ENCODE peak calls at places on chromosome 5, in ten cellular contexts. N, I, R, D, Q, W, X, S, Y and H are unnamed samples.

GRCh38 chr5:134125195-134126015 is 10.9 kb downstream of the TCF7 start:
- DNase-seq in W (peak), D (peak), S (peak), Y (peak), X (no peak), N (no peak), R (no peak), Q (no peak), I (peak), H (peak)

GRCh38 chr5:163585206-163585605 is 79.8 kb downstream of the MAT2B start:
- DNase-seq in R (no peak), Y (peak), D (no peak), Q (no peak), S (peak), N (no peak), X (no peak), W (peak), I (no peak), H (peak)

GRCh38 chr5:122933926-122934325 is 88.5 kb downstream of the SNX24 start:
- DNase-seq in D (no peak), N (no peak), Y (peak), W (no peak), X (no peak), S (no peak), I (no peak), R (no peak), Q (no peak), H (no peak)

GRCh38 chr5:55052383-55052931 is 28.4 kb downstream of the GZMK start:
- DNase-seq in S (no peak), R (no peak), I (peak), Q (no peak), N (no peak), W (peak), Y (peak), D (no peak), X (no peak), H (no peak)

GRCh38 chr5:132896685-132897084 is 23.2 kb downstream of the LEAP2 start:
- DNase-seq in W (no peak), S (no peak), R (no peak), I (no peak), Q (no peak), X (no peak), N (no peak), Y (no peak), D (no peak), H (no peak)

GRCh38 chr5:74035521-74035937 is 409.5 kb downstream of the ARHGEF28 start:
- DNase-seq in Y (peak), Q (no peak), I (peak), N (no peak), X (peak), W (peak), S (peak), D (no peak), R (peak), H (peak)

GRCh38 chr5:167166696-167167095 is 1124.7 kb upstream of the WWC1 start:
- DNase-seq in D (no peak), S (no peak), Q (no peak), N (no peak), X (no peak), Y (no peak), I (no peak), W (no peak), R (no peak), H (no peak)

GRCh38 chr5:31537856-31538255 is 5.8 kb downstream of the C5orf22 start:
- DNase-seq in D (no peak), N (no peak), Y (peak), S (peak), R (no peak), W (peak), I (no peak), X (no peak), Q (no peak), H (no peak)

GRCh38 chr5:27708579-27708978 is 670.2 kb upstream of the CDH9 start:
- DNase-seq in Q (no peak), I (peak), W (peak), S (no peak), X (no peak), R (no peak), D (no peak), Y (peak), N (no peak), H (no peak)

GRCh38 chr5:103098993-103099392 is 20.9 kb downstream of the GIN1 start:
- DNase-seq in R (no peak), Q (no peak), S (no peak), I (no peak), W (no peak), X (no peak), N (no peak), D (no peak), Y (peak), H (no peak)

GRCh38 chr5:71533614-71534013 is 53.5 kb upstream of the MCCC2 start:
- DNase-seq in Y (peak), R (no peak), W (peak), I (no peak), N (no peak), S (peak), X (no peak), D (no peak), Q (no peak), H (no peak)

GRCh38 chr5:142053434-142054253 is 40.8 kb upstream of the GNPDA1 start:
- DNase-seq in W (peak), Y (peak), Q (no peak), X (no peak), N (no peak), I (no peak), S (peak), D (no peak), R (no peak), H (no peak)

GRCh38 chr5:176364765-176365662 is at the start of gene ARL10:
- DNase-seq in Q (no peak), N (no peak), D (peak), I (peak), R (peak), Y (peak), W (peak), X (peak), S (no peak), H (no peak)

GRCh38 chr5:99543841-99544240 is 615.0 kb upstream of the CHD1 start:
- DNase-seq in Y (peak), R (no peak), S (no peak), X (no peak), W (peak), D (no peak), N (no peak), Q (no peak), I (no peak), H (peak)

GRCh38 chr5:137575847-137576246 is 76.7 kb upstream of the SPOCK1 start:
- DNase-seq in D (no peak), Y (no peak), W (peak), N (no peak), X (no peak), I (peak), R (no peak), S (peak), Q (no peak), H (no peak)

GRCh38 chr5:107519900-107520354 is 150.8 kb downstream of the EFNA5 start:
- DNase-seq in X (no peak), N (no peak), Y (no peak), S (no peak), R (no peak), D (no peak), W (peak), Q (no peak), I (peak), H (no peak)

GRCh38 chr5:31531543-31531887 is 378 bp downstream of the DROSHA start:
- DNase-seq in Q (peak), S (peak), I (peak), R (no peak), Y (peak), N (no peak), X (peak), D (no peak), W (peak), H (no peak)

GRCh38 chr5:157827429-157827828 is 31.5 kb downstream of the CLINT1 start:
- DNase-seq in R (no peak), W (peak), Y (peak), I (no peak), X (no peak), S (no peak), D (no peak), Q (no peak), N (no peak), H (peak)

GRCh38 chr5:89546658-89547057 is 663.7 kb upstream of the MEF2C start:
- DNase-seq in X (no peak), Q (no peak), R (no peak), D (no peak), S (no peak), N (no peak), I (no peak), Y (no peak), W (no peak), H (no peak)

GRCh38 chr5:173567548-173567947 is 48.9 kb downstream of the BOD1 start:
- DNase-seq in D (no peak), Y (peak), W (peak), I (peak), N (no peak), X (no peak), S (peak), Q (no peak), R (no peak), H (no peak)

GRCh38 chr5:38601843-38602424 is 45.5 kb upstream of the LIFR start:
- DNase-seq in X (no peak), D (no peak), R (no peak), Y (peak), Q (no peak), I (peak), W (peak), S (peak), N (no peak), H (no peak)

GRCh38 chr5:126044111-126044668 is 379.0 kb upstream of the GRAMD2B start:
- DNase-seq in Q (no peak), N (no peak), D (no peak), I (no peak), Y (peak), W (peak), R (no peak), X (no peak), S (no peak), H (peak)

GRCh38 chr5:72252574-72253155 is 67.4 kb downstream of the MRPS27 start:
- DNase-seq in I (no peak), W (peak), R (no peak), D (no peak), X (no peak), S (peak), Q (no peak), N (no peak), Y (peak), H (no peak)

GRCh38 chr5:174608631-174609097 is 115.7 kb upstream of the MSX2 start:
- DNase-seq in X (no peak), R (no peak), W (peak), N (no peak), Q (peak), D (peak), S (no peak), Y (no peak), I (peak), H (no peak)

GRCh38 chr5:69083412-69083811 is 10.4 kb upstream of the SLC30A5 start:
- DNase-seq in Q (no peak), R (peak), D (no peak), I (peak), W (no peak), Y (peak), N (no peak), X (no peak), S (no peak), H (no peak)

GRCh38 chr5:124677376-124677998 is 69.0 kb downstream of the ZNF608 start:
- DNase-seq in I (no peak), S (no peak), W (no peak), R (no peak), X (no peak), N (no peak), Q (no peak), Y (peak), D (peak), H (no peak)

GRCh38 chr5:54944364-54944763 is 41.0 kb downstream of the ESM1 start:
- DNase-seq in S (peak), W (peak), Q (no peak), X (peak), N (no peak), I (peak), D (no peak), R (no peak), Y (peak), H (peak)

GRCh38 chr5:100838048-100838473 is 65.0 kb downstream of the ST8SIA4 start:
- DNase-seq in S (no peak), X (no peak), W (peak), D (no peak), Y (peak), R (no peak), I (no peak), Q (no peak), N (no peak), H (no peak)

GRCh38 chr5:115816226-115817042 is at the start of gene CDO1:
- DNase-seq in R (peak), W (peak), N (peak), S (no peak), Q (peak), Y (peak), X (peak), D (peak), I (no peak), H (peak)

GRCh38 chr5:141508808-141509611 is 20.1 kb downstream of the PCDHGC5 start:
- DNase-seq in R (peak), S (peak), D (no peak), N (no peak), W (peak), X (peak), Y (peak), I (peak), Q (no peak), H (peak)

GRCh38 chr5:43096916-43097315 is 23.8 kb upstream of the ZNF131 start:
- DNase-seq in S (no peak), Y (no peak), X (no peak), R (no peak), N (no peak), D (no peak), Q (no peak), W (no peak), I (no peak), H (no peak)

GRCh38 chr5:90747175-90747574 is 188.6 kb downstream of the ADGRV1 start:
- DNase-seq in S (no peak), N (no peak), Y (peak), D (no peak), R (no peak), Q (no peak), W (peak), I (peak), X (no peak), H (peak)

GRCh38 chr5:35229076-35230042 is 928 bp downstream of the PRLR start:
- DNase-seq in Q (peak), I (peak), X (peak), Y (no peak), N (no peak), R (peak), S (no peak), W (no peak), D (no peak), H (no peak)

GRCh38 chr5:116572375-116573278 is 2.0 kb downstream of the SEMA6A start:
- DNase-seq in I (no peak), N (no peak), Q (peak), W (peak), Y (peak), R (peak), D (peak), X (peak), S (no peak), H (no peak)

GRCh38 chr5:53114988-53115387 is 5.4 kb upstream of the MOCS2 start:
- DNase-seq in D (no peak), S (peak), X (no peak), Y (peak), R (no peak), W (no peak), Q (no peak), N (no peak), I (no peak), H (no peak)

GRCh38 chr5:139404484-139404840 is 573 bp upstream of the SPATA24 start:
- DNase-seq in N (no peak), Q (no peak), Y (no peak), R (no peak), D (no peak), I (no peak), W (no peak), X (no peak), S (no peak), H (no peak)

GRCh38 chr5:59790399-59791130 is 103.0 kb downstream of the PDE4D start:
- DNase-seq in D (peak), Y (peak), W (peak), N (no peak), X (no peak), R (no peak), S (no peak), I (no peak), Q (no peak), H (no peak)

GRCh38 chr5:168366124-168366523 is 74.7 kb downstream of the WWC1 start:
- DNase-seq in X (peak), N (no peak), Q (no peak), S (peak), R (no peak), Y (peak), I (peak), W (peak), D (no peak), H (no peak)

GRCh38 chr5:112549605-112550161 is 130.6 kb upstream of the EPB41L4A start:
- DNase-seq in R (no peak), W (no peak), I (no peak), Y (no peak), D (no peak), Q (no peak), S (no peak), X (no peak), N (no peak), H (no peak)

DNA sequence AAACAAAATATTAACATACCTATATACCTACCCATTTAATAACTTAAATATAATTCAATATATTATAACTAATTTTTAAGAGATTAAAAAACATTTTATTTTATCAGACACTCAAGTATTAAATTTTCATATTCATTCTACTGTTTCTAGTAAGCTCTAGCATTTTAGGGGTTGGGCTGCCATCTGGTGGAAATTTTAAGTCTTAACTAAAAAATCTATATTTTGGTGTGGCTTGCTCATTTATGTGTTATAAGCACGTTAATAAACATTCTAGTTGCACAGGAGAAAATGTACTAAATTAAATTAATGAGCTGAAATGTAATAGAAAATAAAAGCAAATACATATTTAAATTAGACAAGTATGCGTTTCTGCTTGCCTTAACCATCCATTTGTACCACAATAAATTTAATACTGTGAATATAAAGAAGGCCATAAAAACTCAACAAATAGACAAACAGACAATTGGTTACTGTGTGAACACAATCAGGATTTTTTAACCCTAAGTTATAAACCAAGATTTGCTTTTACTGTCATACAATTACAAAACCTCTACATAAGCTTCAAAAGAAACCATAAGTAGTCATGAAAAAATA is 1728.3 kb upstream of the CDH9 start:
- DNase-seq in D (no peak), Y (peak), I (peak), W (peak), X (peak), N (no peak), Q (no peak), S (peak), R (no peak), H (peak)
- TF ChIP-seq CTCF in D (peak), Y (peak), I (peak), W (no peak), X (peak), N (peak), Q (peak), S (peak), R (peak), H (no peak)

GRCh38 chr5:177513500-177513899 is 3.3 kb downstream of the DDX41 start:
- DNase-seq in I (no peak), X (no peak), Y (no peak), W (no peak), N (no peak), Q (peak), D (no peak), R (no peak), S (no peak), H (no peak)

GRCh38 chr5:177515580-177515979 is 1.2 kb downstream of the DDX41 start:
- DNase-seq in X (no peak), R (no peak), I (no peak), S (no peak), W (no peak), Y (no peak), Q (no peak), N (no peak), D (no peak), H (no peak)

GRCh38 chr5:177519463-177520235 is 2.9 kb upstream of the DDX41 start:
- DNase-seq in N (peak), D (no peak), S (no peak), I (no peak), Y (no peak), Q (no peak), X (no peak), W (no peak), R (no peak), H (no peak)

GRCh38 chr5:177514541-177514940 is 2.2 kb downstream of the DDX41 start:
- DNase-seq in W (no peak), I (no peak), N (no peak), X (no peak), R (no peak), Y (no peak), Q (no peak), D (no peak), S (no peak), H (no peak)

DNA sequence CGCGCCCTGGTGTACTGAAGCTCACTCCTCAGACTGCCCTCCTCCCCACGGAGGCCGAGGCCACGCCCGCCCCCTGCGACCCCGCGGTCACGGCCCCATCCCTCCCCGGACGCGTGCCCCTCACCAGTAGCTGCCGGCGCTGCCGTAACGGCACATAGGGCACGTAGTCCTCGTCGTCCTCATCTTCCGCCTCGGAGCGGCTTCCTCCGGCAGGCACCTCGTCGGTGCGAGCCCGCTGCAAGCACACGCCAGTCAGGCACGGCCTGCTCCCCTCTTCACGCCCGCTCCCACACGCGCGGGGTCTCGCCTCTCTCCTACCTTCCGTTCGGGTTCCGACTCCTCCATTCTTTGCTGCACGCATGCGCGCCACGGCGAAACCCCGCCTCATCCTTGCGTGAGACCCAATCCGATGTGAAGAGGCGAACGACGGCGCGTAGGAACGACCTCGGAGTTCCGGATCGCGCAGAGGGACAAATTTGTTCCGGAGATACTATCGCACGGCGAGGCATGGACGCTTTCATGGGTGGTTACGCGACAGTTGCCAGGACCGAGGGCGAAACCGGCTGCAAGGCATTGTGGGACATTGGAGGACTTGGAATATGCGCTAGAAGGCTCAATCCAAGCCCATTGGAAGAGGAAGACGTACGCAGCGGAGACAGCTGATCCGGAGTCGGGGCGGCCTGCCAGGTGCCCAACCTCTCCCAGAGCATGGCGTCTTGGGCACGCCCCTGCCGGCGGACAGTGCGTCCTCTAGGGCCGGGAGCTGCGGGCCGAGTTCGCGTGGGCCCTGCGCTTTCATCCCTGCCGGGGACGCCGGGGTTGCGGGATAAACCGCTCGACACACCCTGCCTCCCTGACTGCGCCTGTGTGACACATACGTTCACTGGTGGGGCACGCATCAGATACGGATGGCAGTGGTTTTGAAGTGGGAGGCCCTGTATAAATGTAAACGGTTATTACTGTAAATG is at the start of gene DDX41:
- DNase-seq in R (peak), X (peak), S (peak), W (peak), N (no peak), Y (peak), I (peak), Q (peak), D (peak), H (peak)
- TF ChIP-seq CTCF in R (no peak), X (no peak), S (no peak), W (no peak), N (peak), Y (no peak), I (no peak), Q (no peak), D (peak), H (no peak)

DNA sequence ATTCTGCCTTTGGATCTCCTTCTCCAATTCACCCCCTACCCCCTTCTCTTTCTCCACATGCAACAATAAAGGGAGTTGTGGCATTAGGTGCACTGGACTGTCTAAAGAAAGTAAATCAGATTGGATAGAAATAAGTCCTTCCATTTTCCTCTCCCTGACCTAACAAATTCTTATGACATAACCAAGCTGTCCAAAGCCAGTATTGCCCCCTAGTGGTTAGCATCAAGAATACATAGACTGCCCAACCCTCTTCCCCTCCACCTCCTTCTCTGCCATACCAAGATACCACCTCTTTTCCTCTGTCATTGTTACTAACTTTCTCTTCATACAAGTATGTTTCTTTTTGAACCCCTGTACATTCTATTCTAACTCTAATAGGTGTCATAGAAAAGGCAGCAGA is 45.7 kb downstream of the PPARGC1B start:
- DNase-seq in S (peak), N (no peak), I (no peak), X (no peak), Q (no peak), W (no peak), Y (peak), D (no peak), R (no peak), H (no peak)
- TF ChIP-seq CTCF in S (peak), N (peak), I (no peak), X (peak), Q (peak), W (peak), Y (peak), D (no peak), R (peak), H (no peak)

GRCh38 chr5:44499381-44499780 is 110.2 kb upstream of the FGF10 start:
- DNase-seq in D (no peak), Y (no peak), I (no peak), S (no peak), X (no peak), Q (no peak), R (no peak), W (no peak), N (no peak), H (no peak)
- TF ChIP-seq CTCF in D (no peak), Y (no peak), I (no peak), S (no peak), X (no peak), Q (no peak), R (no peak), W (no peak), N (no peak), H (no peak)